ENCODE peak calls at places on chromosomes 6 and 20, in ten cellular contexts. X is heart right ventricle, F is thoracic aorta, S is AG10803, L is upper lobe of right lung, D is tibial artery, B is coronary artery, W is fibroblast of the aortic adventitia, C is WERI-Rb-1, O is IMR-90. A is an unnamed sample.

GRCh38 chr6:149108398-149109100 is 209.0 kb upstream of the TAB2 start:
- DNase-seq in C (no peak), B (no peak), X (no peak), F (no peak), W (no peak), D (no peak), L (no peak), O (no peak), S (no peak), A (no peak)

GRCh38 chr6:43491750-43492661 is 14.6 kb downstream of the TJAP1 start:
- DNase-seq in F (peak), X (peak), D (peak), B (no peak), L (peak), C (no peak), O (peak), S (peak), W (peak), A (peak)

GRCh38 chr20:3378138-3378537 is 29.3 kb downstream of the DNAAF9 start:
- DNase-seq in X (no peak), B (no peak), D (no peak), L (no peak), W (no peak), O (no peak), C (no peak), F (no peak), S (no peak), A (peak)

GRCh38 chr6:2914318-2914660 is 11.2 kb upstream of the SERPINB9 start:
- DNase-seq in W (no peak), B (no peak), X (no peak), D (no peak), C (no peak), O (no peak), F (no peak), L (peak), S (no peak), A (no peak)

GRCh38 chr6:84456803-84457202 is 229.4 kb upstream of the CEP162 start:
- DNase-seq in S (no peak), W (no peak), O (no peak), C (no peak), B (no peak), F (no peak), L (no peak), D (no peak), X (no peak), A (no peak)

GRCh38 chr6:9456241-9456658 is 958.6 kb downstream of the TFAP2A start:
- DNase-seq in C (peak), W (no peak), O (no peak), B (no peak), D (no peak), S (no peak), F (no peak), L (no peak), X (no peak), A (no peak)

GRCh38 chr6:161302949-161303348 is 29.1 kb upstream of the AGPAT4 start:
- DNase-seq in F (no peak), L (no peak), X (no peak), O (no peak), C (no peak), B (no peak), S (no peak), W (no peak), D (no peak), A (no peak)

GRCh38 chr20:17969884-17970409 is 1.1 kb downstream of the MGME1 start:
- DNase-seq in O (peak), F (no peak), L (no peak), W (no peak), S (peak), C (no peak), D (no peak), X (no peak), B (no peak), A (peak)

GRCh38 chr20:44449864-44450263 is 25.8 kb upstream of the TTPAL start:
- DNase-seq in W (no peak), O (no peak), S (no peak), B (no peak), L (no peak), C (no peak), F (no peak), D (no peak), X (no peak), A (no peak)

GRCh38 chr6:8743146-8743745 is 307.9 kb upstream of the SLC35B3 start:
- DNase-seq in W (no peak), C (no peak), D (no peak), O (no peak), B (no peak), S (no peak), X (no peak), L (no peak), F (no peak), A (no peak)

GRCh38 chr6:13813621-13814175 is 659 bp downstream of the MCUR1 start:
- DNase-seq in D (peak), S (peak), X (peak), C (peak), B (peak), F (peak), W (peak), L (peak), O (peak), A (peak)

GRCh38 chr6:14671261-14671681 is 553.7 kb downstream of the CD83 start:
- DNase-seq in O (peak), F (no peak), S (peak), L (no peak), X (peak), W (peak), B (no peak), D (no peak), C (no peak), A (peak)

GRCh38 chr6:124535746-124536145 is 426.5 kb upstream of the RNF217 start:
- DNase-seq in O (no peak), L (no peak), W (no peak), C (no peak), D (no peak), B (no peak), X (no peak), S (no peak), F (no peak), A (peak)

GRCh38 chr6:169898788-169899480 is 147.5 kb downstream of the ERMARD start:
- DNase-seq in X (no peak), L (no peak), S (no peak), F (no peak), B (no peak), C (no peak), W (no peak), D (peak), O (no peak), A (no peak)

GRCh38 chr6:145372671-145373123 is 362.6 kb downstream of the EPM2A start:
- DNase-seq in O (peak), W (peak), X (no peak), D (no peak), C (no peak), L (no peak), F (no peak), B (no peak), S (peak), A (peak)

GRCh38 chr20:25058797-25059486 is 1.0 kb upstream of the ACSS1 start:
- DNase-seq in F (no peak), B (peak), O (peak), X (no peak), S (no peak), W (no peak), C (no peak), D (peak), L (peak), A (no peak)

GRCh38 chr6:39062014-39062740 is 13.6 kb downstream of the GLP1R start:
- DNase-seq in L (no peak), S (no peak), X (no peak), F (no peak), C (peak), B (no peak), D (no peak), O (no peak), W (no peak), A (no peak)

GRCh38 chr6:157885211-157885788 is 62.3 kb downstream of the SNX9 start:
- DNase-seq in O (no peak), W (no peak), S (no peak), D (no peak), B (no peak), L (no peak), F (no peak), X (no peak), C (no peak), A (no peak)

GRCh38 chr6:127117979-127118504 is 429 bp upstream of the RSPO3 start:
- DNase-seq in L (peak), X (no peak), S (no peak), F (no peak), C (no peak), D (peak), O (no peak), B (no peak), W (peak), A (no peak)

GRCh38 chr6:23176883-23177282 is 607.5 kb downstream of the HDGFL1 start:
- DNase-seq in S (no peak), B (no peak), D (peak), W (no peak), C (peak), O (no peak), F (no peak), X (peak), L (no peak), A (no peak)

GRCh38 chr20:53711333-53712211 is 117.9 kb upstream of the ZNF217 start:
- DNase-seq in S (no peak), C (no peak), F (no peak), L (no peak), B (no peak), O (no peak), D (no peak), X (no peak), W (no peak), A (no peak)

GRCh38 chr6:13470240-13471140 is 16.9 kb downstream of the GFOD1 start:
- DNase-seq in O (no peak), F (no peak), B (peak), D (no peak), S (no peak), L (no peak), X (no peak), W (no peak), C (no peak), A (no peak)

GRCh38 chr6:128836761-128837160 is 46.2 kb upstream of the LAMA2 start:
- DNase-seq in X (no peak), W (peak), O (no peak), F (no peak), D (no peak), L (no peak), S (no peak), C (no peak), B (no peak), A (no peak)

GRCh38 chr6:57013501-57013900 is 33.0 kb upstream of the KIAA1586 start:
- DNase-seq in X (no peak), W (peak), L (no peak), S (peak), O (peak), B (no peak), C (no peak), D (no peak), F (no peak), A (peak)

GRCh38 chr6:158004696-158005095 is 23.0 kb downstream of the SYNJ2 start:
- DNase-seq in F (no peak), S (no peak), D (peak), X (no peak), B (no peak), W (no peak), O (no peak), L (no peak), C (no peak), A (no peak)

GRCh38 chr6:75412937-75413662 is 80.5 kb downstream of the FILIP1 start:
- DNase-seq in F (no peak), X (no peak), S (no peak), L (no peak), B (no peak), W (peak), D (no peak), O (peak), C (no peak), A (peak)

GRCh38 chr6:53227847-53228246 is 79.2 kb upstream of the GCM1 start:
- DNase-seq in W (no peak), D (no peak), O (no peak), S (no peak), L (no peak), B (no peak), X (no peak), F (no peak), C (no peak), A (no peak)

GRCh38 chr6:119110601-119111548 is 32.4 kb upstream of the FAM184A start:
- DNase-seq in S (peak), B (no peak), O (peak), F (no peak), C (peak), W (peak), X (no peak), L (no peak), D (no peak), A (peak)

GRCh38 chr6:71248306-71248705 is 40.3 kb upstream of the OGFRL1 start:
- DNase-seq in C (no peak), L (no peak), S (peak), B (no peak), X (no peak), O (peak), W (peak), D (no peak), F (no peak), A (peak)

GRCh38 chr6:26131618-26132017 is 44.4 kb downstream of the HFE start:
- DNase-seq in D (no peak), C (no peak), O (no peak), B (no peak), L (no peak), F (no peak), S (no peak), W (no peak), X (no peak), A (no peak)

GRCh38 chr20:33803921-33804337 is 7.2 kb upstream of the CHMP4B start:
- DNase-seq in F (no peak), C (no peak), L (no peak), O (peak), X (no peak), S (peak), D (no peak), B (no peak), W (peak), A (peak)

GRCh38 chr20:44342240-44342639 is 5.4 kb downstream of the R3HDML start:
- DNase-seq in L (peak), D (no peak), C (no peak), W (peak), X (no peak), O (peak), F (no peak), B (no peak), S (no peak), A (peak)

GRCh38 chr6:140160909-140161308 is 786.5 kb upstream of the CITED2 start:
- DNase-seq in W (no peak), X (no peak), D (no peak), L (no peak), B (no peak), C (no peak), O (no peak), S (no peak), F (no peak), A (no peak)

GRCh38 chr6:122878809-122879208 is 89.8 kb downstream of the SMPDL3A start:
- DNase-seq in X (no peak), D (no peak), S (no peak), C (no peak), B (no peak), L (no peak), F (no peak), O (no peak), W (no peak), A (no peak)

GRCh38 chr6:17780071-17780470 is 73.3 kb upstream of the NUP153 start:
- DNase-seq in B (no peak), F (no peak), X (no peak), L (no peak), C (peak), O (no peak), W (no peak), S (no peak), D (no peak), A (no peak)

GRCh38 chr20:43539975-43540672 is 18.7 kb upstream of the SGK2 start:
- DNase-seq in B (peak), X (no peak), C (no peak), L (peak), O (no peak), W (no peak), S (no peak), D (peak), F (no peak), A (no peak)

GRCh38 chr20:22004946-22005345 is 299.5 kb downstream of the PAX1 start:
- DNase-seq in X (no peak), S (peak), W (peak), C (no peak), F (no peak), D (no peak), L (no peak), B (no peak), O (no peak), A (peak)

GRCh38 chr20:409697-410559 is 1.8 kb downstream of the RBCK1 start:
- DNase-seq in O (no peak), F (no peak), L (no peak), X (no peak), W (no peak), B (no peak), C (no peak), D (peak), S (no peak), A (no peak)

GRCh38 chr6:154614641-154615040 is 104.2 kb upstream of the CNKSR3 start:
- DNase-seq in S (no peak), X (no peak), F (no peak), D (no peak), W (no peak), L (no peak), O (no peak), B (no peak), C (no peak), A (no peak)

GRCh38 chr6:154617175-154617574 is 106.7 kb upstream of the CNKSR3 start:
- DNase-seq in X (no peak), S (peak), O (peak), L (no peak), D (no peak), F (no peak), W (no peak), B (no peak), C (no peak), A (no peak)

GRCh38 chr6:154613137-154613676 is 102.7 kb upstream of the CNKSR3 start:
- DNase-seq in B (no peak), D (no peak), S (peak), W (peak), X (no peak), F (no peak), O (peak), C (no peak), L (no peak), A (peak)

GRCh38 chr6:154614101-154614500 is 103.6 kb upstream of the CNKSR3 start:
- DNase-seq in X (no peak), C (no peak), L (no peak), O (peak), D (no peak), S (peak), B (no peak), F (no peak), W (no peak), A (peak)

DNA sequence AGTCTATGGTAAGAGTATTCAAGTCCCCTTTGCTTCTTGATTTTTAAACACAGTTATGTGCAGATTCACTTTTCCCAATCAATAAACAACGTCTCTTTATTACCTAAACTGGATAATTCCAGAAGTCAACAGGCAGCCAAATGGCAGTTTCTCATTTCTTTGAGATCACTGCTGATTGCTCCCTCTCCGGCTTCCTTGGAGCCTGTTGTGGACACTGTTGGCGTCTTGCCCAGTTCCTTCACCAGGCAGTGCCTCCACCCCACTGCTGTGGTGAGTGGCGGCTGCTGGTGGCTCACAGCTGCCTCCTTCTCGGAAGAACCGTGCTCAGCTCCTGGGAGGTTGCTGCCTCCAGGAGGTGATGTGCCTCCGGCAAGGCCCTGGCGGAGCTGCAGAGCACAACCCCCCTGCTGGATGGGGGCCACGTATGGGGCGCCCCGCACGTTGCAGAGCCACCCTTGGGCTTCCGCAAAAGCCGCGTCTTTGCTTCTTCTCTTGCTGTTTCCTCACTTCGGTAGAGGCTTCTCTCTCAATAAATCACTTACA is 105.1 kb upstream of the CNKSR3 start:
- DNase-seq in O (peak), C (no peak), L (peak), X (peak), S (peak), D (peak), B (peak), F (peak), W (no peak), A (peak)
- TF ChIP-seq CTCF in O (no peak), C (no peak), L (no peak), X (peak), S (no peak), D (no peak), B (no peak), F (no peak), W (no peak), A (no peak)

DNA sequence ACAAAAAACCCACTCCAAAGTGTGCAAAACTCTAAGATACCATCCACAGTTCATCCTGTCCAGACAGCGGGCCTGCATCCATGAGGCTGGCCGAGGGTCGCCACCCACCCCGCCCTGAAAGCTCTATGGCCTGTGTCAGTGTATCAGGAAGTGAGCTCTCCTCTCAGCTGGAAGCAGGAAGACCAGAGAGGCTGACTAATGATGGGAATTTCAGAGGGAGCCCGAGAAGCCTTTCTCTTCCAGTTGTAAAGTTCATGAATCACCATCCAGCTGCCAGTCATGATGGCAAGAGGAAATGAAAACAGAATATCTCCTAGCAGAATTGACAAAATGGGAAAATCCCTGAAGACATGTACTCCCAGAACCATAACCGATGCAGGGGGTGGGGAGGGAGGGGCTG is 109.6 kb upstream of the RPS6KA2 start:
- DNase-seq in X (no peak), L (no peak), S (no peak), W (peak), F (no peak), C (no peak), D (no peak), B (no peak), O (peak), A (peak)
- TF ChIP-seq CTCF in X (no peak), L (no peak), S (no peak), W (no peak), F (no peak), C (no peak), D (no peak), B (no peak), O (no peak), A (no peak)

GRCh38 chr6:77339926-77340325 is 123.4 kb downstream of the HTR1B start:
- DNase-seq in S (no peak), W (no peak), L (no peak), X (no peak), D (no peak), F (no peak), B (no peak), C (no peak), O (no peak), A (no peak)
- TF ChIP-seq CTCF in S (no peak), W (no peak), L (no peak), X (no peak), D (no peak), F (no peak), B (no peak), C (no peak), O (no peak), A (no peak)

GRCh38 chr20:59940956-59941294 is 736 bp downstream of the FAM217B start:
- DNase-seq in S (no peak), O (no peak), W (no peak), C (no peak), F (no peak), X (no peak), B (no peak), D (no peak), L (no peak), A (no peak)

GRCh38 chr20:59939879-59940128 is 301 bp downstream of the PPP1R3D start:
- DNase-seq in S (no peak), O (peak), W (no peak), C (peak), X (peak), B (peak), L (peak), F (no peak), D (no peak), A (no peak)

GRCh38 chr20:59938696-59939051 is 1.4 kb downstream of the PPP1R3D start:
- DNase-seq in X (peak), L (no peak), S (peak), B (no peak), D (no peak), W (peak), O (peak), F (no peak), C (no peak), A (no peak)

GRCh38 chr20:59939052-59939878 is 840 bp downstream of the PPP1R3D start:
- DNase-seq in S (no peak), W (peak), L (peak), B (no peak), O (no peak), X (peak), F (no peak), D (peak), C (no peak), A (no peak)

GRCh38 chr20:59940129-59940955 is at the start of the genes FAM217B and PPP1R3D:
- DNase-seq in O (peak), B (peak), F (peak), C (peak), L (peak), S (peak), D (peak), W (peak), X (peak), A (peak)
- TF ChIP-seq CTCF in O (peak), B (no peak), F (no peak), C (no peak), L (peak), S (no peak), D (no peak), W (no peak), X (no peak), A (no peak)

GRCh38 chr20:62707981-62708521 is 585 bp upstream of the NTSR1 start:
- DNase-seq in B (no peak), X (peak), O (no peak), S (no peak), C (peak), L (no peak), W (no peak), F (no peak), D (no peak), A (no peak)
- TF ChIP-seq CTCF in B (no peak), X (no peak), O (peak), S (peak), C (peak), L (peak), W (peak), F (no peak), D (no peak), A (peak)

GRCh38 chr6:5220436-5220835 is 40.3 kb downstream of the LYRM4 start:
- DNase-seq in O (no peak), F (no peak), C (no peak), X (no peak), D (no peak), W (no peak), B (no peak), L (no peak), S (no peak), A (no peak)
- TF ChIP-seq CTCF in O (no peak), F (no peak), C (peak), X (no peak), D (no peak), W (no peak), B (no peak), L (no peak), S (no peak), A (no peak)

A was measured in cardiac fibroblast.